ENCODE peak calls at places on chromosome 7, in four cellular contexts. One of them, this sample, is unnamed.

GRCh38 chr7:156475666-156476065 is 164.9 kb upstream of the RNF32 start:
- DNase-seq in transverse colon: no peak
- DNase-seq in ovary: peak; percentile 28
- DNase-seq in body of pancreas: no peak
- DNase-seq in this sample: no peak

GRCh38 chr7:54664235-54665228 is 94.5 kb downstream of the SEC61G start:
- DNase-seq in ovary: peak; percentile 54
- DNase-seq in body of pancreas: peak; percentile 73
- DNase-seq in transverse colon: peak; percentile 72
- DNase-seq in this sample: peak; percentile 33

GRCh38 chr7:140039071-140039470 is 23.7 kb downstream of the PARP12 start:
- DNase-seq in ovary: no peak
- DNase-seq in body of pancreas: no peak
- DNase-seq in transverse colon: no peak
- DNase-seq in this sample: no peak

GRCh38 chr7:52257890-52258289 is 777.5 kb upstream of the POM121L12 start:
- DNase-seq in body of pancreas: no peak
- DNase-seq in transverse colon: no peak
- DNase-seq in ovary: no peak
- DNase-seq in this sample: no peak

GRCh38 chr7:133698127-133698526 is 429.0 kb upstream of the LRGUK start:
- DNase-seq in body of pancreas: no peak
- DNase-seq in transverse colon: no peak
- DNase-seq in ovary: no peak
- DNase-seq in this sample: no peak

GRCh38 chr7:21996641-21997040 is 50.9 kb upstream of the CDCA7L start:
- DNase-seq in body of pancreas: no peak
- DNase-seq in ovary: no peak
- DNase-seq in transverse colon: no peak
- DNase-seq in this sample: no peak

GRCh38 chr7:98362517-98362916 is 38.4 kb downstream of the BAIAP2L1 start:
- DNase-seq in body of pancreas: no peak
- DNase-seq in ovary: no peak
- DNase-seq in transverse colon: no peak
- DNase-seq in this sample: no peak

GRCh38 chr7:155795401-155795800 is 16.9 kb downstream of the SHH start:
- DNase-seq in transverse colon: no peak
- DNase-seq in ovary: no peak
- DNase-seq in body of pancreas: no peak
- DNase-seq in this sample: peak; percentile 35

GRCh38 chr7:151694441-151694827 is 174.7 kb upstream of the RHEB start:
- DNase-seq in body of pancreas: no peak
- DNase-seq in transverse colon: no peak
- DNase-seq in ovary: no peak
- DNase-seq in this sample: no peak

GRCh38 chr7:65554-65953 is 126.8 kb upstream of the FAM20C start:
- DNase-seq in ovary: no peak
- DNase-seq in body of pancreas: peak; percentile 68
- DNase-seq in transverse colon: no peak
- DNase-seq in this sample: no peak

GRCh38 chr7:47937065-47937687 is 11.1 kb downstream of the PKD1L1 start:
- DNase-seq in body of pancreas: no peak
- DNase-seq in transverse colon: peak; percentile 44
- DNase-seq in ovary: no peak
- DNase-seq in this sample: no peak

GRCh38 chr7:2734761-2735571 is 47.0 kb downstream of the AMZ1 start:
- DNase-seq in ovary: peak; percentile 60
- DNase-seq in transverse colon: peak; percentile 41
- DNase-seq in body of pancreas: peak; percentile 35
- DNase-seq in this sample: peak; percentile 65

GRCh38 chr7:99990417-99990816 is 14.6 kb upstream of the AZGP1 start:
- DNase-seq in transverse colon: no peak
- DNase-seq in ovary: no peak
- DNase-seq in body of pancreas: no peak
- DNase-seq in this sample: no peak

GRCh38 chr7:87810726-87811125 is 65.4 kb downstream of the SLC25A40 start:
- DNase-seq in transverse colon: no peak
- DNase-seq in body of pancreas: no peak
- DNase-seq in ovary: no peak
- DNase-seq in this sample: no peak

GRCh38 chr7:122790558-122790957 is 87.8 kb upstream of the RNF148 start:
- DNase-seq in body of pancreas: no peak
- DNase-seq in ovary: no peak
- DNase-seq in transverse colon: no peak
- DNase-seq in this sample: no peak

GRCh38 chr7:25735674-25736242 is 416.2 kb upstream of the NFE2L3 start:
- DNase-seq in ovary: no peak
- DNase-seq in transverse colon: no peak
- DNase-seq in body of pancreas: no peak
- DNase-seq in this sample: no peak

GRCh38 chr7:38291117-38291647 is 17.7 kb upstream of the TARP start:
- DNase-seq in transverse colon: no peak
- DNase-seq in ovary: no peak
- DNase-seq in body of pancreas: no peak
- DNase-seq in this sample: no peak

GRCh38 chr7:79461660-79462059 is 8.2 kb upstream of the MAGI2 start:
- DNase-seq in body of pancreas: no peak
- DNase-seq in transverse colon: no peak
- DNase-seq in ovary: no peak
- DNase-seq in this sample: no peak

GRCh38 chr7:42096681-42097637 is 140.1 kb downstream of the GLI3 start:
- DNase-seq in transverse colon: no peak
- DNase-seq in ovary: peak; percentile 56
- DNase-seq in body of pancreas: peak; percentile 30
- DNase-seq in this sample: peak; percentile 69

GRCh38 chr7:100369105-100369504 is 4.2 kb upstream of the PILRA start:
- DNase-seq in transverse colon: peak; percentile 75
- DNase-seq in ovary: no peak
- DNase-seq in body of pancreas: peak; percentile 29
- DNase-seq in this sample: peak; percentile 64

GRCh38 chr7:39621261-39621660 is 2.1 kb upstream of the RALA start:
- DNase-seq in ovary: no peak
- DNase-seq in body of pancreas: no peak
- DNase-seq in transverse colon: no peak
- DNase-seq in this sample: no peak

DNA sequence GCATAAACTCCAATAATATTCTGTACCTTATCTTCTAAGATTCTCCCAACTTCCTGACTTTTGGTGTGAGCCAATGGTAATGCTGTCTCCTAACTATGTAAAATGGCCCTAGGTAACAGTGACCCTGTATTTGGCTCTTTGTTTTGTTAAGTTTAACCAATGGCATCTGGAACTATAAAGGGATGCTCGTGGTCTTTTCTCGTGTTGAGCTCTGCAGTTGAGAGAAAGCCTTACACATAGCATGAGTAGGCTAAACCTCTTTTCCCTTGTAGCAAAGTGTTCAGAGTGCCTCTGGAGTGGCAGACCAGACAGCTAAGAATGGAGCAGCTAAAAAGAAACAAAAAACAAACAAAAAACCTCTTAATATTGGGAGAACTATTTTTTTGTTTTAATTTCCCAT is 5.2 kb downstream of the TES start:
- DNase-seq in transverse colon: no peak
- DNase-seq in ovary: no peak
- DNase-seq in body of pancreas: no peak
- DNase-seq in this sample: no peak
- H3K4me1 ChIP-seq in transverse colon: peaks cover 52% of the 10 kb centered on the region
- H3K4me1 ChIP-seq in ovary: peaks cover 3% of the 10 kb centered on the region
- H3K4me1 ChIP-seq in body of pancreas: peaks cover 50% of the 10 kb centered on the region
- H3K4me1 ChIP-seq in this sample: peaks cover 63% of the 10 kb centered on the region

GRCh38 chr7:105778956-105779355 is 97.4 kb downstream of the ATXN7L1 start:
- DNase-seq in body of pancreas: no peak
- DNase-seq in transverse colon: no peak
- DNase-seq in ovary: no peak
- DNase-seq in this sample: no peak

GRCh38 chr7:105787071-105787470 is 89.3 kb downstream of the ATXN7L1 start:
- DNase-seq in body of pancreas: no peak
- DNase-seq in ovary: no peak
- DNase-seq in transverse colon: peak; percentile 28
- DNase-seq in this sample: no peak

GRCh38 chr7:105786520-105786919 is 89.9 kb downstream of the ATXN7L1 start:
- DNase-seq in body of pancreas: no peak
- DNase-seq in ovary: no peak
- DNase-seq in transverse colon: no peak
- DNase-seq in this sample: no peak

GRCh38 chr7:105779856-105780815 is 96.3 kb downstream of the ATXN7L1 start:
- DNase-seq in ovary: no peak
- DNase-seq in body of pancreas: no peak
- DNase-seq in transverse colon: no peak
- DNase-seq in this sample: no peak

GRCh38 chr7:105782391-105783063 is 93.9 kb downstream of the ATXN7L1 start:
- DNase-seq in transverse colon: no peak
- DNase-seq in ovary: no peak
- DNase-seq in body of pancreas: no peak
- DNase-seq in this sample: no peak
- H3K27ac ChIP-seq in transverse colon: no peak overlapping the region
- H3K27ac ChIP-seq in ovary: no peak overlapping the region
- H3K27ac ChIP-seq in body of pancreas: no peak overlapping the region
- H3K27ac ChIP-seq in this sample: no peak overlapping the region

GRCh38 chr7:43649755-43650274 is 66.9 kb downstream of the STK17A start:
- DNase-seq in ovary: no peak
- DNase-seq in transverse colon: peak; percentile 60
- DNase-seq in body of pancreas: no peak
- DNase-seq in this sample: no peak

GRCh38 chr7:43648725-43649406 is 66.0 kb downstream of the STK17A start:
- DNase-seq in transverse colon: peak; percentile 68
- DNase-seq in body of pancreas: no peak
- DNase-seq in ovary: no peak
- DNase-seq in this sample: no peak

GRCh38 chr7:43647314-43647691 is 64.4 kb downstream of the STK17A start:
- DNase-seq in ovary: no peak
- DNase-seq in transverse colon: no peak
- DNase-seq in body of pancreas: no peak
- DNase-seq in this sample: peak; percentile 39

GRCh38 chr7:43646603-43647313 is 63.9 kb downstream of the STK17A start:
- DNase-seq in body of pancreas: no peak
- DNase-seq in ovary: no peak
- DNase-seq in transverse colon: no peak
- DNase-seq in this sample: no peak

DNA sequence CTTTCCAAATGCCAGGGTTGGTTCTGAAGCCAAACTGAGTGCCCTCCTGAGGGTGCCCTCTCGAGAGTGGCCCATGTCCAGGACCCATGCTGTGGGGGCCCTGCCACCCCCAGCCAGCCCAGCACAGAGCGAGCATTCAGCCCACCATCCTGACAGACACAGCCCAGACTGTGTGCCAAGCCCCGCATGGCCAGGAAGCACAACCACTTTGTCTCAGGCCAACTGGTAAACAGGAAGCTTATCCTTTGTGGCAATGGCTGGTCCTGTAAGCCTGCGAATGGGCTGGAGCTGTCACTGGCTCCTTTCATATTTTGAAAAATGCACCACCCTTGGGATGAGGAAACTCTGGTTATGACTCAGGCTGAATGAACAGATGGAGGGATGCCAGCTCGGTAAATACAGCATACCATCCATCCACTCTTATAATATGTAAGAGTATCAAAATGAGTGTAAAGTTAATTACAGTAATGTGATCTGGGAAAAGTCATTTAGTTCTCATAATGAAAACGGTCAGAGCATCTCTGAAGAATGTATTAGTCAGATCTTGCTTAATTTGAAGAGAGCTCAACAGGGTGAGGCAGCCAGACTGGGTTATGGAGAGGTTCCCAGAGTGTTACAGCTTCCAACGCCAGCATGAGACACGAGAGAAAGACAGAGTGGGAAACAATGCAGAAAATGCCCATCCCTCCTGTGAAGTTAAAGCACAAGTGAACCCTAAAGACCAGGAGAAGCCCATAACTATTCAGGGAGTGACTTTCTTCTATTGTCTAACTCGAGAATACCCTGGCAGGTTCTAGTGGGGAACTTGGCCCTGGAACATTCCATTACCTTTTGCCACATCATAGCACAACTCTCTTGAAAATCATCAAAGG is 65.1 kb downstream of the STK17A start:
- DNase-seq in body of pancreas: peak; percentile 64
- DNase-seq in ovary: no peak
- DNase-seq in transverse colon: peak; percentile 59
- DNase-seq in this sample: peak; percentile 75
- TF ChIP-seq POLR2A in body of pancreas: no peak
- TF ChIP-seq POLR2A in ovary: no peak
- TF ChIP-seq POLR2A in transverse colon: no peak
- TF ChIP-seq POLR2A in this sample: no peak

DNA sequence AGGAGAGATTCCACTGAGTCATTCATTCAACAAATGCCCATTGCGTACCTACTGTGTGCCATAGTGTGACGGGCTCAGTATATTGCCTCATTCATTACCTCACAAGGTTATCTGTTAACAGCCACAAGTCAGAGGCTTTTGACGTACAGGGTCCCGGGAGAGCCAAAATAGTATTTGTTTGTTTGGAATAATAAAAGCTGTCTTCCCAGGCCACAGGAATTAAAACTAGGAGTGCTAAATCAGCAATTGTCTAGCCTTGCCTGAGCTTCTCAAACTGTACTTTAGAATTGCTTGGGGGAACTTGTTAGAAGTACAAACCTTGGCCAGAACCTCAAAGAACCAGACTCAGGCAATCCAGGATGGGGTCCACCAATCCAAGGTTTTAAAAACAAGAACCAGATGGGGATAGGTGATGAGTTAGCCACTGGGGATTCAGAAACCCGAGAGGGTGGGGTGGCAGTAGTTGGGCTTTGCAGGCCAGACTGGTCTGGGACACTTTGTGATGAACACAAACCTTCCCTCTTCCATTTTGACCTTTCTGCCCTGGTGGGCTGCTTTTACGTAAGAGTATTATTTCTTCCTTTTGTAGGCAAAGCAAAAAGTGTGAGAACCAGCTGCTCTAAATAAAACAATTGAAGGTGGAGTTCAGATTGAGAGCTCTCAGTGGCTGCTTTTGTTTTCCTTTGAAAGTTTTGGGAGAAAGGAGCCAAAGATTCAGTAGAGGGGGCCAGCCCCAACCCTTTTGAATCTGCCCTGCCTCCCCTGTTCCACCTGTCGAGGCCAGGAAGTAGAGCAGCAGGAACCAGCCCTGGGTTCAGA is 113.0 kb upstream of the ANLN start:
- DNase-seq in ovary: no peak
- DNase-seq in transverse colon: no peak
- DNase-seq in body of pancreas: no peak
- DNase-seq in this sample: no peak
- H3K4me1 ChIP-seq in ovary: peaks cover 35% of the 10 kb centered on the region
- H3K4me1 ChIP-seq in transverse colon: peaks cover 34% of the 10 kb centered on the region
- H3K4me1 ChIP-seq in body of pancreas: peaks cover 70% of the 10 kb centered on the region
- H3K4me1 ChIP-seq in this sample: peaks cover 24% of the 10 kb centered on the region

GRCh38 chr7:74010407-74010806 is 17.6 kb upstream of the ELN start:
- DNase-seq in transverse colon: no peak
- DNase-seq in body of pancreas: no peak
- DNase-seq in ovary: no peak
- DNase-seq in this sample: no peak
- H3K27ac ChIP-seq in transverse colon: no peak overlapping the region
- H3K27ac ChIP-seq in body of pancreas: no peak overlapping the region
- H3K27ac ChIP-seq in ovary: no peak overlapping the region
- H3K27ac ChIP-seq in this sample: no peak overlapping the region

DNA sequence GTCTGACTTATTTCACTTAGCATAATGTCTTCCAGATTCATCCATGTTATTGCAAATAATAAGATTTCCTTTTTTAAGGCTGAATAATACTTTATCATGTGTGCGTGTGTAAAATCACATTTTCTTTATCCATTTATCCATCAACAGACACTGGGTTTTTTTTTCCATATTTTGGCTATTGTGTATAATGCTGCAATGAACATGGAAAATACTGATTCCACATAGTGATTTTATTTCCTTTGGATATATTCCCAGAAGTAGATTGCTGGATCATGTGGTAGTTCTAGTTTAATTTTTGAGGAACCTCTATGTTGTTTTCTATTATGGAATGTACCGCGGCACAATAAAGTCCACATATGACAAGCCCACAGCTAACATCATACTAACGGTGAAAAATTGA is 180.1 kb downstream of the PON1 start:
- DNase-seq in ovary: no peak
- DNase-seq in body of pancreas: no peak
- DNase-seq in transverse colon: no peak
- DNase-seq in this sample: no peak
- TF ChIP-seq POLR2A in ovary: no peak
- TF ChIP-seq POLR2A in body of pancreas: no peak
- TF ChIP-seq POLR2A in transverse colon: no peak
- TF ChIP-seq POLR2A in this sample: no peak